ENCODE peak calls at places on chromosomes 11 and 22, in four cellular contexts. A is heart left ventricle, H is type B pancreatic cell, R is GM06990. B is an unnamed sample.

GRCh38 chr22:39617342-39617741 is 46.8 kb downstream of the CACNA1I start:
- DNase-seq in A (no peak), H (no peak), R (no peak), B (no peak)

GRCh38 chr11:69894126-69895047 is 75.2 kb upstream of the FGF3 start:
- DNase-seq in H (no peak), A (no peak), R (no peak), B (no peak)

GRCh38 chr11:64885367-64886286 is 7.2 kb upstream of the EHD1 start:
- DNase-seq in R (no peak), A (no peak), H (no peak), B (no peak)

GRCh38 chr22:24830205-24830979 is 24.4 kb downstream of the SGSM1 start:
- DNase-seq in R (no peak), A (no peak), H (no peak), B (no peak)

GRCh38 chr11:3971756-3972404 is 116.4 kb downstream of the STIM1 start:
- DNase-seq in A (no peak), H (no peak), R (no peak), B (no peak)

GRCh38 chr11:76792505-76793264 is 9.5 kb downstream of the TSKU start:
- DNase-seq in H (no peak), R (no peak), A (peak), B (no peak)

GRCh38 chr11:102153082-102153481 is 42.8 kb downstream of the YAP1 start:
- DNase-seq in A (no peak), R (no peak), H (no peak), B (no peak)

GRCh38 chr22:39214383-39215069 is 30.3 kb downstream of the PDGFB start:
- DNase-seq in H (peak), R (no peak), A (no peak), B (no peak)

GRCh38 chr11:118488480-118489109 is 38.7 kb upstream of the TTC36 start:
- DNase-seq in H (no peak), A (peak), R (peak), B (peak)

GRCh38 chr11:76856571-76856970 is 4.1 kb upstream of the ACER3 start:
- DNase-seq in A (no peak), R (no peak), H (no peak), B (no peak)

GRCh38 chr11:88175004-88175706 is at the start of gene RAB38:
- DNase-seq in H (peak), R (peak), A (no peak), B (no peak)

GRCh38 chr22:29541845-29542244 is 11.7 kb downstream of the THOC5 start:
- DNase-seq in R (no peak), H (no peak), A (no peak), B (no peak)

GRCh38 chr11:13896175-13896989 is 66.1 kb upstream of the SPON1 start:
- DNase-seq in A (no peak), H (no peak), R (no peak), B (no peak)

GRCh38 chr11:69774354-69775162 is 583 bp downstream of the FGF4 start:
- DNase-seq in R (no peak), H (no peak), A (no peak), B (no peak)

GRCh38 chr11:44596541-44597276 is 31.2 kb downstream of the CD82 start:
- DNase-seq in R (peak), A (no peak), H (no peak), B (peak)

GRCh38 chr11:125426818-125427528 is 69.1 kb downstream of the FEZ1 start:
- DNase-seq in H (no peak), A (no peak), R (no peak), B (no peak)

GRCh38 chr22:29799217-29799680 is 32.1 kb downstream of the UQCR10 start:
- DNase-seq in R (no peak), H (no peak), A (peak), B (no peak)

DNA sequence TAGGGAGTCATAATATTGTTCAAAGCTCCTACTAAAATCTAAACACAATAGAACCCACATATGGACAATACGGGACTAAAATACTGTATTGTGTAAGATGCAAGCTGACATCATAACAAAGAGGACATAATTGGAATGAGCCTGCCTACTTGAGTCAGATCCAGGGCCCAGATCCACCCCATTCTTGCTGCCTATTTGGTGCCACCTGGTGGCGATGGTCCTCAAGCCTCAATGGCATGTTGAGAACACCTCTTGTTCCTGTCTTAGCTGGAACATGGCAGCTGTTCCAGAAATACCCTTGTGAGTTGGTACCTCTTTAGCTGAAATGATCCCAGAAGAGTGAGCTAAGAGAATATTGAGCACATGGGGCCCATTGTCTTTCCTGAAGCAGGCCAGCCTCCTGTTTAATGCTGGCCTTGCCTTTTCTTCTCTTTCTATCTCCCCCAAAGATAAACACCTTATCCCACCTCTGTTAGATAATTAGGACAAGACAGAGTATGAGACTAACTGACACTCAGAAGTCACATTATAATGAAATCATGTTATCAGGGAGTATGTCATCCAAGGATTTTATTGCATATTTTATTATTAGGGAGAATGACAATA is 680.9 kb upstream of the ANO5 start:
- DNase-seq in A (peak), H (peak), R (no peak), B (no peak)
- TF ChIP-seq CTCF in A (peak), H (peak), R (peak), B (no peak)

DNA sequence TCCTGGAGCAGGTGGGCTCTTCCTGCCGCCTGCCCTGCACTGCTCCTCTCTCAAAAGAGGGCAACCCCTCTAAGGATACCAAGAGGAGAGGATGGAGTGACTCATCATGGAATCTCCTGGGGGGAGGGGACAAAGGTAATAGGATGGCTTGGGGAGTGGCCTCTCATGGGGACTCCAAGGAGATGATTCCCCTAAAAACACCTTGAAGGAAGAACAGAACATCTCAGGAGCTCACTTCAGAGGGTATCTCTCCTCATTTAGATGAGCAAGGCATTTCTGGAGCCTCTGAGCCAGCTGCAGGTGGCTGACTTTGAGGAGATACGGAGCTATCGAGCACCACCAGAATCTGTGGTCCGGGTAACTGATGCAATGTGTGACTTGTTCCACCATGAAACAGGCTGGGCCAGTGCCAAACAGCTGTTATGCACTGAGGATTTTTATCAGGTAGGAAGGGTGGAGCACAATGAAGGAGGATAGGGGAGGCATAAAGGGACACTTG is 40.2 kb downstream of the RRP8 start:
- DNase-seq in R (no peak), A (no peak), H (no peak), B (no peak)
- TF ChIP-seq CTCF in R (no peak), A (no peak), H (no peak), B (no peak)

GRCh38 chr11:131413217-131413616 is 42.8 kb downstream of the NTM start:
- DNase-seq in H (no peak), A (no peak), R (no peak), B (no peak)

GRCh38 chr11:131412061-131412460 is 41.6 kb downstream of the NTM start:
- DNase-seq in R (no peak), A (no peak), H (no peak), B (no peak)

GRCh38 chr11:131409307-131409706 is 38.9 kb downstream of the NTM start:
- DNase-seq in H (no peak), A (no peak), R (no peak), B (no peak)

GRCh38 chr11:131404010-131404409 is 33.6 kb downstream of the NTM start:
- DNase-seq in R (no peak), A (no peak), H (no peak), B (no peak)

GRCh38 chr11:131408011-131408640 is 37.7 kb downstream of the NTM start:
- DNase-seq in A (no peak), H (no peak), R (no peak), B (no peak)
- TF ChIP-seq CTCF in A (peak), H (peak), R (peak), B (no peak)

GRCh38 chr11:6566704-6567370 is 36.6 kb downstream of the RRP8 start:
- DNase-seq in H (no peak), A (no peak), R (no peak), B (no peak)
- TF ChIP-seq CTCF in H (no peak), A (no peak), R (no peak), B (no peak)

GRCh38 chr22:37267661-37268413 is 14.5 kb upstream of the CYTH4 start:
- DNase-seq in A (no peak), R (no peak), H (no peak), B (no peak)

GRCh38 chr22:37263966-37264887 is 18.1 kb upstream of the CYTH4 start:
- DNase-seq in H (no peak), A (no peak), R (no peak), B (no peak)

GRCh38 chr22:37269930-37270678 is 12.2 kb upstream of the CYTH4 start:
- DNase-seq in R (no peak), H (no peak), A (no peak), B (no peak)

GRCh38 chr22:37266581-37267127 is 15.7 kb upstream of the CYTH4 start:
- DNase-seq in A (no peak), H (no peak), R (no peak), B (no peak)

GRCh38 chr22:37267128-37267587 is 15.2 kb upstream of the CYTH4 start:
- DNase-seq in R (peak), A (peak), H (no peak), B (peak)
- TF ChIP-seq CTCF in R (peak), A (peak), H (peak), B (peak)

DNA sequence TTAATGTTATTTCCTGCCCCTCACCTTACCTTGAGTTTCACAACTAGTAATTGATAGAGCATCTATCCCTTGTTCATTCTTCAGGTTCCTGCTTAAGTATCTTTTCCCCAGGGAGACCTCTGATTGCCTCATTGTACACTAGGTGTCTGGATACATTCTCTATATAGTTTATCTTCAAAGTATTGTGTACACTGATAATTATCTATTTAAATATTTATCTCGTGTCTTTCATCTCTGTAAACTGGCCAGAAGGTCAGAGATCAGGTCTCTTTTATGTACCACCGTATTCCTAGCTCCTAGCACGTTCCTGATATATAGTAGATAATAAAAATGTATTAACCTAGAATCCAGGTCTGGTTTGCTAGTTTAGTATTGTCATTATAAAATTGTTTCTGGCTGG is 6.4 kb downstream of the TMEM126B start:
- DNase-seq in H (no peak), R (no peak), A (no peak), B (no peak)
- TF ChIP-seq CTCF in H (no peak), R (no peak), A (no peak), B (no peak)

GRCh38 chr22:23534201-23534850 is 45.8 kb downstream of the IGLL1 start:
- DNase-seq in A (no peak), R (no peak), H (no peak), B (peak)

GRCh38 chr22:23531966-23532735 is 47.9 kb downstream of the IGLL1 start:
- DNase-seq in R (no peak), H (no peak), A (no peak), B (no peak)

GRCh38 chr22:23532756-23533155 is 47.3 kb downstream of the IGLL1 start:
- DNase-seq in H (no peak), R (no peak), A (no peak), B (no peak)

GRCh38 chr22:23533771-23534191 is 46.3 kb downstream of the IGLL1 start:
- DNase-seq in A (no peak), R (no peak), H (no peak), B (peak)

DNA sequence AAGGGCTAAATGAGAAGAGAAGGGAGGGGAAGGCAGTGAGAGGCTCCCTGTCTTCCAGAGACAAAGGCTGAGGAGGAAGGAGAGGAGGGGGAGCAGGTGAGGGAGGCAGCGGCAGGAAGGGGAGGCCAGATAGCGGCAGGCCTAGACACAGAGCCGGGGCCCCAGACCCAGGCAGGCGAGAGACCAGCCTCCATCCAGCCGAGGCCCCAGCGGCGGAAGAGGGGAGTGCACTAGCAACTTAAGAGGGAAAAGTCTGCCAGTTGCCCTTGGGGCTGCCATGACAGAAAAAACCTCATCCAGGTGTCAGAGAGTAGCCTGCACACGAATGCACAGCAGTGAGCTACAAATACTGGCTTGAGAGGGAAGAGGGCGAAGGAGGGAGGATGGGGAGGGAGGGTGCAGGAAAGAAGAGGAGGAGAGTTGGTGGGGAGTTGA is 46.7 kb downstream of the IGLL1 start:
- DNase-seq in R (no peak), H (peak), A (no peak), B (no peak)
- TF ChIP-seq CTCF in R (peak), H (peak), A (no peak), B (no peak)

GRCh38 chr11:46480166-46480726 is 88.7 kb upstream of the CHRM4 start:
- DNase-seq in R (no peak), H (no peak), A (no peak), B (no peak)

GRCh38 chr11:46485852-46486443 is 94.4 kb upstream of the CHRM4 start:
- DNase-seq in H (no peak), R (no peak), A (no peak), B (no peak)

GRCh38 chr11:46480909-46481308 is 89.3 kb upstream of the CHRM4 start:
- DNase-seq in A (no peak), H (no peak), R (no peak), B (no peak)

GRCh38 chr11:46489668-46490560 is 98.3 kb upstream of the CHRM4 start:
- DNase-seq in H (no peak), R (peak), A (no peak), B (no peak)

GRCh38 chr11:46484101-46484500 is 92.5 kb upstream of the CHRM4 start:
- DNase-seq in H (no peak), R (no peak), A (no peak), B (no peak)
- TF ChIP-seq CTCF in H (no peak), R (no peak), A (no peak), B (no peak)

GRCh38 chr11:30312243-30312642 is 10.7 kb upstream of the ARL14EP start:
- DNase-seq in H (no peak), A (no peak), R (no peak), B (no peak)
- TF ChIP-seq CTCF in H (no peak), A (no peak), R (no peak), B (no peak)

DNA sequence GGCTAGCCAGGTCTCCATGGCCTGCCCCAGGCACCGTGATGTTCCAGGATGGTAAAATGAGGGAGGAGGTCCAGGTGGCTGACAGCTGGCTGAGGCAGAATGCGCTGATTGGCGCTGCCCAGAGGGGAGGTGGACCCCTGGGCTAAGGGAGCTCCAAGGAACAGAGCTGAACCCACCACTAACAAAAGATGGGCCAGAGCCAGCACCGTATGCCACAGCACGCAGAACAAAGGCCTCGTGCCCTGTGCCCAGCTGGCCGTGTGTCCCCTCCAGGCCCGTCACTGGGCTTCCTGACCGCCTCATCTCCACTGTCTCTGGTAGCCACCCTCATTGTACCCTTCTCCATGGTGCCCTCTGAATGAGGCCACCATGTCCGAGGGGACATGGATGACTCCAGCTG is 19.6 kb upstream of the PRODH start:
- DNase-seq in A (no peak), H (no peak), R (no peak), B (no peak)
- TF ChIP-seq CTCF in A (no peak), H (no peak), R (no peak), B (no peak)

B was measured in activated B cell treated with CpG ODN at 0.5 μM for 24 hours.